ENCODE peak calls at places on chromosome 22, in four cellular contexts. One of them, this sample, is unnamed.

GRCh38 chr22:37218771-37219411 is 6.6 kb upstream of the SSTR3 start:
- DNase-seq in naive thymus-derived CD8-positive, alpha-beta T cell: peak; percentile 78
- DNase-seq in HEK293T: no peak
- DNase-seq in activated T-helper 1 cell treated with anti-CD3 and anti-CD28 coated beads, Interleukin-12 subunit alpha, Interleukin-12 subunit beta, Interleukin-2, Interleukin-4 antibody, amounts not matched to agents 30 ng/mL and 10 ng/mL and 1 ng/mL, durations not matched to agents 14 hours and 24 hours and 36 hours: peak; percentile 72
- DNase-seq in this sample: no peak

GRCh38 chr22:22043296-22044078 is 60.9 kb upstream of the TOP3B start:
- DNase-seq in naive thymus-derived CD8-positive, alpha-beta T cell: no peak
- DNase-seq in HEK293T: no peak
- DNase-seq in activated T-helper 1 cell treated with anti-CD3 and anti-CD28 coated beads, Interleukin-12 subunit alpha, Interleukin-12 subunit beta, Interleukin-2, Interleukin-4 antibody, amounts not matched to agents 30 ng/mL and 10 ng/mL and 1 ng/mL, durations not matched to agents 14 hours and 24 hours and 36 hours: no peak
- DNase-seq in this sample: no peak

GRCh38 chr22:49685116-49685515 is 142.6 kb downstream of the BRD1 start:
- DNase-seq in naive thymus-derived CD8-positive, alpha-beta T cell: no peak
- DNase-seq in HEK293T: no peak
- DNase-seq in activated T-helper 1 cell treated with anti-CD3 and anti-CD28 coated beads, Interleukin-12 subunit alpha, Interleukin-12 subunit beta, Interleukin-2, Interleukin-4 antibody, amounts not matched to agents 30 ng/mL and 10 ng/mL and 1 ng/mL, durations not matched to agents 14 hours and 24 hours and 36 hours: no peak
- DNase-seq in this sample: no peak

GRCh38 chr22:32850157-32850556 is 48.7 kb downstream of the TIMP3 start:
- DNase-seq in naive thymus-derived CD8-positive, alpha-beta T cell: no peak
- DNase-seq in HEK293T: no peak
- DNase-seq in activated T-helper 1 cell treated with anti-CD3 and anti-CD28 coated beads, Interleukin-12 subunit alpha, Interleukin-12 subunit beta, Interleukin-2, Interleukin-4 antibody, amounts not matched to agents 30 ng/mL and 10 ng/mL and 1 ng/mL, durations not matched to agents 14 hours and 24 hours and 36 hours: no peak
- DNase-seq in this sample: no peak

GRCh38 chr22:32576553-32577255 is 102.1 kb downstream of the FBXO7 start:
- DNase-seq in naive thymus-derived CD8-positive, alpha-beta T cell: no peak
- DNase-seq in HEK293T: no peak
- DNase-seq in activated T-helper 1 cell treated with anti-CD3 and anti-CD28 coated beads, Interleukin-12 subunit alpha, Interleukin-12 subunit beta, Interleukin-2, Interleukin-4 antibody, amounts not matched to agents 30 ng/mL and 10 ng/mL and 1 ng/mL, durations not matched to agents 14 hours and 24 hours and 36 hours: no peak
- DNase-seq in this sample: no peak

GRCh38 chr22:22123118-22123959 is 121.2 kb upstream of the VPREB1 start:
- DNase-seq in naive thymus-derived CD8-positive, alpha-beta T cell: no peak
- DNase-seq in HEK293T: no peak
- DNase-seq in activated T-helper 1 cell treated with anti-CD3 and anti-CD28 coated beads, Interleukin-12 subunit alpha, Interleukin-12 subunit beta, Interleukin-2, Interleukin-4 antibody, amounts not matched to agents 30 ng/mL and 10 ng/mL and 1 ng/mL, durations not matched to agents 14 hours and 24 hours and 36 hours: no peak
- DNase-seq in this sample: no peak

GRCh38 chr22:38861170-38861874 is 10.7 kb downstream of the CBX6 start:
- DNase-seq in naive thymus-derived CD8-positive, alpha-beta T cell: no peak
- DNase-seq in HEK293T: no peak
- DNase-seq in activated T-helper 1 cell treated with anti-CD3 and anti-CD28 coated beads, Interleukin-12 subunit alpha, Interleukin-12 subunit beta, Interleukin-2, Interleukin-4 antibody, amounts not matched to agents 30 ng/mL and 10 ng/mL and 1 ng/mL, durations not matched to agents 14 hours and 24 hours and 36 hours: no peak
- DNase-seq in this sample: no peak

GRCh38 chr22:46090631-46091201 is 59.6 kb upstream of the PPARA start:
- DNase-seq in naive thymus-derived CD8-positive, alpha-beta T cell: no peak
- DNase-seq in HEK293T: no peak
- DNase-seq in activated T-helper 1 cell treated with anti-CD3 and anti-CD28 coated beads, Interleukin-12 subunit alpha, Interleukin-12 subunit beta, Interleukin-2, Interleukin-4 antibody, amounts not matched to agents 30 ng/mL and 10 ng/mL and 1 ng/mL, durations not matched to agents 14 hours and 24 hours and 36 hours: no peak
- DNase-seq in this sample: no peak

GRCh38 chr22:31284756-31285155 is 7.5 kb downstream of the PIK3IP1 start:
- DNase-seq in naive thymus-derived CD8-positive, alpha-beta T cell: no peak
- DNase-seq in HEK293T: no peak
- DNase-seq in activated T-helper 1 cell treated with anti-CD3 and anti-CD28 coated beads, Interleukin-12 subunit alpha, Interleukin-12 subunit beta, Interleukin-2, Interleukin-4 antibody, amounts not matched to agents 30 ng/mL and 10 ng/mL and 1 ng/mL, durations not matched to agents 14 hours and 24 hours and 36 hours: no peak
- DNase-seq in this sample: no peak

GRCh38 chr22:43293661-43294392 is 49.3 kb downstream of the SCUBE1 start:
- DNase-seq in naive thymus-derived CD8-positive, alpha-beta T cell: no peak
- DNase-seq in HEK293T: no peak
- DNase-seq in activated T-helper 1 cell treated with anti-CD3 and anti-CD28 coated beads, Interleukin-12 subunit alpha, Interleukin-12 subunit beta, Interleukin-2, Interleukin-4 antibody, amounts not matched to agents 30 ng/mL and 10 ng/mL and 1 ng/mL, durations not matched to agents 14 hours and 24 hours and 36 hours: no peak
- DNase-seq in this sample: peak; percentile 23

GRCh38 chr22:42519544-42520237 is at the start of gene RRP7A:
- DNase-seq in naive thymus-derived CD8-positive, alpha-beta T cell: peak; percentile 82
- DNase-seq in HEK293T: peak; percentile 77
- DNase-seq in activated T-helper 1 cell treated with anti-CD3 and anti-CD28 coated beads, Interleukin-12 subunit alpha, Interleukin-12 subunit beta, Interleukin-2, Interleukin-4 antibody, amounts not matched to agents 30 ng/mL and 10 ng/mL and 1 ng/mL, durations not matched to agents 14 hours and 24 hours and 36 hours: peak; percentile 79
- DNase-seq in this sample: peak; percentile 59

GRCh38 chr22:30267382-30268302 is 991 bp upstream of the OSM start:
- DNase-seq in naive thymus-derived CD8-positive, alpha-beta T cell: peak; percentile 63
- DNase-seq in HEK293T: no peak
- DNase-seq in activated T-helper 1 cell treated with anti-CD3 and anti-CD28 coated beads, Interleukin-12 subunit alpha, Interleukin-12 subunit beta, Interleukin-2, Interleukin-4 antibody, amounts not matched to agents 30 ng/mL and 10 ng/mL and 1 ng/mL, durations not matched to agents 14 hours and 24 hours and 36 hours: peak; percentile 62
- DNase-seq in this sample: no peak

GRCh38 chr22:35506259-35506570 is 34.4 kb upstream of the RASD2 start:
- DNase-seq in naive thymus-derived CD8-positive, alpha-beta T cell: no peak
- DNase-seq in HEK293T: no peak
- DNase-seq in activated T-helper 1 cell treated with anti-CD3 and anti-CD28 coated beads, Interleukin-12 subunit alpha, Interleukin-12 subunit beta, Interleukin-2, Interleukin-4 antibody, amounts not matched to agents 30 ng/mL and 10 ng/mL and 1 ng/mL, durations not matched to agents 14 hours and 24 hours and 36 hours: no peak
- DNase-seq in this sample: no peak

This sample was measured in progenitor cell of endocrine pancreas.